ENCODE peak calls at places on chromosomes 11 and 22, in six cellular contexts. G, N, P, T, K and E are unnamed samples. For H3K4me1, the result is how much of the 10 kb centered on the place peaks cover.

GRCh38 chr11:124179311-124179710 is 3.8 kb upstream of the OR10D3 start:
- DNase-seq in N (no peak), T (no peak), G (no peak), P (no peak), K (no peak), E (no peak)

GRCh38 chr11:97722721-97723120 is 1298.0 kb upstream of the CNTN5 start:
- DNase-seq in K (peak), T (no peak), N (no peak), G (no peak), P (no peak), E (peak)

GRCh38 chr11:132981146-132981956 is 551.0 kb downstream of the OPCML start:
- DNase-seq in K (no peak), T (no peak), N (no peak), G (no peak), P (no peak), E (no peak)

GRCh38 chr11:7577226-7577882 is 63.6 kb downstream of the PPFIBP2 start:
- DNase-seq in N (peak), K (no peak), T (no peak), P (no peak), G (peak), E (no peak)

GRCh38 chr11:11618973-11619435 is 2.8 kb downstream of the GALNT18 start:
- DNase-seq in N (no peak), G (no peak), P (no peak), K (peak), T (no peak), E (no peak)

GRCh38 chr11:58058276-58059010 is 27.7 kb downstream of the OR6Q1 start:
- DNase-seq in N (no peak), G (no peak), K (no peak), T (no peak), P (no peak), E (no peak)

GRCh38 chr11:91199866-91200265 is 977.0 kb upstream of the CHORDC1 start:
- DNase-seq in G (no peak), T (no peak), N (no peak), K (peak), P (no peak), E (no peak)

GRCh38 chr11:65425971-65426838 is 3.6 kb downstream of the NEAT1 start:
- DNase-seq in T (no peak), G (peak), K (no peak), P (peak), N (no peak), E (peak)

GRCh38 chr11:2443881-2444300 is 423 bp downstream of the TRPM5 start:
- DNase-seq in N (no peak), P (no peak), K (no peak), G (peak), T (peak), E (no peak)
- H3K4me3 ChIP-seq in N (no peak), P (peak), K (peak), G (no peak), T (peak), E (no peak)

GRCh38 chr22:25006354-25006753 is 53.8 kb downstream of the KIAA1671 start:
- DNase-seq in G (no peak), N (no peak), P (no peak), K (peak), T (no peak), E (no peak)
- H3K4me1 ChIP-seq in G (under half), N (under half), P (under half), K (under half), T (under half), E (under half)

GRCh38 chr11:18714443-18714780 is 11.6 kb downstream of the IGSF22 start:
- DNase-seq in K (no peak), N (no peak), P (no peak), T (no peak), G (no peak), E (no peak)
- H3K27ac ChIP-seq in K (no peak), N (no peak), P (no peak), T (no peak), G (no peak), E (no peak)

DNA sequence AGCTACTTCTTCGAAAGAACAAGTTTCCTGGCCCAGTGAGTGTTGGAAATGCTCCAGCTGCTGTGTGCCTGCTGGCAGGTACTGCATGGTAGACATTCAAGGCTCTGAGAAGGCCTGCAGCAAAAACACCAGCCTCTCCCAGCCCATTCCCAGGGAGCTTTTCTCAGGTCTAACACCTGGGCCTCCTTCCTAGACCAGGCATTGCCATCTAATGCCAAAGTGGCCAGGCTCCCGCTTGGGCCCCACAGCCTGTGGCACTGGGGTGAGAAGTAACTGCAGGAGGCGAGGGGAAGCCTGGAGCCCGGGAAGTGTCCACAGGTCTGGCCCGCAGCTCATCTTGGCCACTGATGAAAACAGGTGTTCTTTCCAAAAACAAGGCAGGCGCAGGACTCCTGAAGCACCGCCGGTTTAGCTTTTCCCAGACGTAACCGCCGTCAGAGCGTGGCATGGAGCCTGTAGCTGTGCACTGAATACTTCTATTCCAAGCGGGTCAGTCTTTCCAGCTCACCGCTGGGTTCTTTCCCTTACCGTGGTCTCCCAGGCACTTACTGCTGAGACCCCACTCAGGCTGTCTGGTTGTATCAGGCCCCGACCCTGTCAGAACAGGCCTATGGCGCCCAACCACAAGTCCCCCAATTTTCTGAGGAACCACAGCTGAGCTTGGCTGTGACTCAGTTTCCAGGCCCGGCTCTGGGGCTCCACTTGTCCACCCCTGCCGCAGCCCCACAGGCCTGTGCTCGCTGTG is 1.2 kb upstream of the TCIRG1 start:
- DNase-seq in T (peak), N (peak), P (no peak), G (no peak), K (no peak), E (no peak)
- H3K4me3 ChIP-seq in T (no peak), N (no peak), P (no peak), G (peak), K (no peak), E (no peak)

GRCh38 chr11:94201004-94201465 is 72.4 kb downstream of the PANX1 start:
- DNase-seq in K (no peak), P (no peak), G (no peak), T (no peak), N (no peak), E (no peak)
- H3K4me1 ChIP-seq in K (under half), P (under half), G (under half), T (under half), N (under half), E (under half)

GRCh38 chr11:32437406-32438345 is 2.3 kb upstream of the WT1 start:
- DNase-seq in P (no peak), K (peak), G (no peak), T (peak), N (peak), E (no peak)
- H3K27ac ChIP-seq in P (no peak), K (no peak), G (no peak), T (peak), N (peak), E (no peak)